ENCODE peak calls at places on chromosome 17, in nine cellular contexts. One of them, this sample, is unnamed.

GRCh38 chr17:18988546-18989173 is 15.9 kb downstream of the FAM83G start:
- DNase-seq in coronary artery: no peak
- DNase-seq in thoracic aorta: no peak
- DNase-seq in uterus: no peak
- DNase-seq in CD4-positive, alpha-beta T cell: no peak
- DNase-seq in left ventricle myocardium inferior: no peak
- DNase-seq in lung: no peak
- DNase-seq in Calu3: peak; percentile 61
- DNase-seq in AG09309: no peak
- DNase-seq in this sample: no peak

GRCh38 chr17:57048096-57048495 is 37.0 kb upstream of the AKAP1 start:
- DNase-seq in coronary artery: no peak
- DNase-seq in thoracic aorta: no peak
- DNase-seq in uterus: no peak
- DNase-seq in CD4-positive, alpha-beta T cell: no peak
- DNase-seq in left ventricle myocardium inferior: no peak
- DNase-seq in lung: no peak
- DNase-seq in Calu3: no peak
- DNase-seq in AG09309: no peak
- DNase-seq in this sample: no peak

GRCh38 chr17:35740997-35741931 is 9.8 kb downstream of the RASL10B start:
- DNase-seq in coronary artery: no peak
- DNase-seq in thoracic aorta: no peak
- DNase-seq in uterus: no peak
- DNase-seq in CD4-positive, alpha-beta T cell: no peak
- DNase-seq in left ventricle myocardium inferior: no peak
- DNase-seq in lung: no peak
- DNase-seq in Calu3: no peak
- DNase-seq in AG09309: no peak
- DNase-seq in this sample: peak; percentile 49

GRCh38 chr17:11553135-11553534 is 45.1 kb upstream of the DNAH9 start:
- DNase-seq in coronary artery: no peak
- DNase-seq in thoracic aorta: no peak
- DNase-seq in uterus: no peak
- DNase-seq in CD4-positive, alpha-beta T cell: no peak
- DNase-seq in left ventricle myocardium inferior: no peak
- DNase-seq in lung: no peak
- DNase-seq in Calu3: no peak
- DNase-seq in AG09309: no peak
- DNase-seq in this sample: no peak

GRCh38 chr17:17943281-17943984 is 28.8 kb downstream of the TOM1L2 start:
- DNase-seq in coronary artery: no peak
- DNase-seq in thoracic aorta: no peak
- DNase-seq in uterus: no peak
- DNase-seq in CD4-positive, alpha-beta T cell: no peak
- DNase-seq in left ventricle myocardium inferior: no peak
- DNase-seq in lung: no peak
- DNase-seq in Calu3: no peak
- DNase-seq in AG09309: no peak
- DNase-seq in this sample: no peak

GRCh38 chr17:6666077-6666521 is 14.5 kb downstream of the C17orf100 start:
- DNase-seq in coronary artery: no peak
- DNase-seq in thoracic aorta: no peak
- DNase-seq in uterus: peak; percentile 65
- DNase-seq in CD4-positive, alpha-beta T cell: peak; percentile 21
- DNase-seq in left ventricle myocardium inferior: peak; percentile 60
- DNase-seq in lung: peak; percentile 75
- DNase-seq in Calu3: peak; percentile 72
- DNase-seq in AG09309: peak; percentile 56
- DNase-seq in this sample: peak; percentile 63

GRCh38 chr17:1485311-1485747 is 7.2 kb downstream of the MYO1C start:
- DNase-seq in coronary artery: no peak
- DNase-seq in thoracic aorta: no peak
- DNase-seq in uterus: peak; percentile 52
- DNase-seq in CD4-positive, alpha-beta T cell: no peak
- DNase-seq in left ventricle myocardium inferior: peak; percentile 76
- DNase-seq in lung: peak; percentile 50
- DNase-seq in Calu3: peak; percentile 34
- DNase-seq in AG09309: no peak
- DNase-seq in this sample: peak; percentile 49

GRCh38 chr17:1625507-1626080 is 3.0 kb downstream of the SLC43A2 start:
- DNase-seq in coronary artery: no peak
- DNase-seq in thoracic aorta: no peak
- DNase-seq in uterus: no peak
- DNase-seq in CD4-positive, alpha-beta T cell: no peak
- DNase-seq in left ventricle myocardium inferior: no peak
- DNase-seq in lung: no peak
- DNase-seq in Calu3: no peak
- DNase-seq in AG09309: no peak
- DNase-seq in this sample: no peak

GRCh38 chr17:36142230-36142629 is 34.2 kb downstream of the TBC1D3B start:
- DNase-seq in coronary artery: no peak
- DNase-seq in thoracic aorta: no peak
- DNase-seq in uterus: no peak
- DNase-seq in CD4-positive, alpha-beta T cell: no peak
- DNase-seq in left ventricle myocardium inferior: no peak
- DNase-seq in lung: no peak
- DNase-seq in Calu3: no peak
- DNase-seq in AG09309: no peak
- DNase-seq in this sample: no peak

DNA sequence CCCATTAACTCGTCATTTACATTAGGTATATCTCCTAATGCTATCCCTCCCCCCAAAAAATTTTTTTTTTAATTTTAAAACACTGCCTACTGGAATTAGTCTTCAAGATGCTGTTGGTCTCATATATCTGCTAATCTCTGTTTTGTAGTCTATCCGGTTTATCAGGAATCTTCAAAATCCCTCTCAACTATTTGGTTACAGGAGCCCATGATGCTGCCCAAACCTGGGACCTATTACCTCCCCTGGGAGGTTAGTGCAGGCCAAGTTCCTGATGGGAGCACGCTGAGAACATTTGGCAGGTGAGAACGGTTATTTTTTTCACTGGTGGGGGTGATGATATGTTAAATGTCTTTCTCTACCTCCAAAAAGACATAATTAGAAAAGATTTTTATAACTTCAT is 6.9 kb downstream of the TEN1 start:
- DNase-seq in coronary artery: no peak
- DNase-seq in thoracic aorta: no peak
- DNase-seq in uterus: no peak
- DNase-seq in CD4-positive, alpha-beta T cell: no peak
- DNase-seq in left ventricle myocardium inferior: no peak
- DNase-seq in lung: no peak
- DNase-seq in Calu3: no peak
- DNase-seq in AG09309: no peak
- DNase-seq in this sample: no peak
- TF ChIP-seq CTCF in coronary artery: no peak
- TF ChIP-seq CTCF in thoracic aorta: no peak
- TF ChIP-seq CTCF in uterus: no peak
- TF ChIP-seq CTCF in CD4-positive, alpha-beta T cell: no peak
- TF ChIP-seq CTCF in left ventricle myocardium inferior: no peak
- TF ChIP-seq CTCF in lung: no peak
- TF ChIP-seq CTCF in Calu3: no peak
- TF ChIP-seq CTCF in AG09309: no peak
- TF ChIP-seq CTCF in this sample: no peak

DNA sequence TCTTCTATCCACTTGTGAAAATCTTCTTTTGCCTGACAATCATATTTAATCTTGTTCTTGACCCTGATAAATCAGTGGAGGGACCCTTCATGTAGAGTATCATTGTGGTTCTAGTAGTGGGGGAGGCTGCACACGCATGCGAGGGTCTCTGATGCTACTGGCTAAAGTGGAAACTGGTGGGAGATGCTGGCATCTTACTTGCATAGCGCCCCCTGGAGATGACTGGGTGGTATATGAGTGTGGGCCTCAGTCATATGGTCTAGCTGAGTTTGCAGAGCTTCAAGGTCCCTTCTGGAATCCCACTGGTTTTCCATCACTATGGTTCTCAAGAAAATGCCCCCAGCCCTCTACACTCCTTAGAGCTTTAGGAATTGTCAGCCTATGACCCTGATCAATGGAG is 236.4 kb upstream of the AXIN2 start:
- DNase-seq in coronary artery: no peak
- DNase-seq in thoracic aorta: no peak
- DNase-seq in uterus: no peak
- DNase-seq in CD4-positive, alpha-beta T cell: no peak
- DNase-seq in left ventricle myocardium inferior: no peak
- DNase-seq in lung: no peak
- DNase-seq in Calu3: no peak
- DNase-seq in AG09309: no peak
- DNase-seq in this sample: peak; percentile 53
- TF ChIP-seq CTCF in coronary artery: no peak
- TF ChIP-seq CTCF in thoracic aorta: no peak
- TF ChIP-seq CTCF in uterus: no peak
- TF ChIP-seq CTCF in CD4-positive, alpha-beta T cell: peak; percentile 40
- TF ChIP-seq CTCF in left ventricle myocardium inferior: peak; percentile 36
- TF ChIP-seq CTCF in lung: no peak
- TF ChIP-seq CTCF in Calu3: peak; percentile 20
- TF ChIP-seq CTCF in AG09309: no peak
- TF ChIP-seq CTCF in this sample: peak; percentile 49

GRCh38 chr17:76710863-76711611 is at the start of gene MXRA7:
- DNase-seq in coronary artery: peak; percentile 90
- DNase-seq in thoracic aorta: no peak
- DNase-seq in uterus: peak; percentile 82
- DNase-seq in CD4-positive, alpha-beta T cell: peak; percentile 21
- DNase-seq in left ventricle myocardium inferior: peak; percentile 81
- DNase-seq in lung: peak; percentile 60
- DNase-seq in Calu3: peak; percentile 72
- DNase-seq in AG09309: no peak
- DNase-seq in this sample: peak; percentile 72

GRCh38 chr17:76704799-76705198 is 6.0 kb downstream of the MXRA7 start:
- DNase-seq in coronary artery: no peak
- DNase-seq in thoracic aorta: no peak
- DNase-seq in uterus: no peak
- DNase-seq in CD4-positive, alpha-beta T cell: no peak
- DNase-seq in left ventricle myocardium inferior: no peak
- DNase-seq in lung: no peak
- DNase-seq in Calu3: no peak
- DNase-seq in AG09309: no peak
- DNase-seq in this sample: no peak

GRCh38 chr17:76709077-76709950 is 1.5 kb downstream of the MXRA7 start:
- DNase-seq in coronary artery: peak; percentile 96
- DNase-seq in thoracic aorta: peak; percentile 88
- DNase-seq in uterus: peak; percentile 95
- DNase-seq in CD4-positive, alpha-beta T cell: no peak
- DNase-seq in left ventricle myocardium inferior: peak; percentile 92
- DNase-seq in lung: peak; percentile 67
- DNase-seq in Calu3: no peak
- DNase-seq in AG09309: peak; percentile 96
- DNase-seq in this sample: no peak

GRCh38 chr17:76706817-76707216 is 3.9 kb downstream of the MXRA7 start:
- DNase-seq in coronary artery: no peak
- DNase-seq in thoracic aorta: no peak
- DNase-seq in uterus: no peak
- DNase-seq in CD4-positive, alpha-beta T cell: no peak
- DNase-seq in left ventricle myocardium inferior: no peak
- DNase-seq in lung: no peak
- DNase-seq in Calu3: no peak
- DNase-seq in AG09309: no peak
- DNase-seq in this sample: no peak

DNA sequence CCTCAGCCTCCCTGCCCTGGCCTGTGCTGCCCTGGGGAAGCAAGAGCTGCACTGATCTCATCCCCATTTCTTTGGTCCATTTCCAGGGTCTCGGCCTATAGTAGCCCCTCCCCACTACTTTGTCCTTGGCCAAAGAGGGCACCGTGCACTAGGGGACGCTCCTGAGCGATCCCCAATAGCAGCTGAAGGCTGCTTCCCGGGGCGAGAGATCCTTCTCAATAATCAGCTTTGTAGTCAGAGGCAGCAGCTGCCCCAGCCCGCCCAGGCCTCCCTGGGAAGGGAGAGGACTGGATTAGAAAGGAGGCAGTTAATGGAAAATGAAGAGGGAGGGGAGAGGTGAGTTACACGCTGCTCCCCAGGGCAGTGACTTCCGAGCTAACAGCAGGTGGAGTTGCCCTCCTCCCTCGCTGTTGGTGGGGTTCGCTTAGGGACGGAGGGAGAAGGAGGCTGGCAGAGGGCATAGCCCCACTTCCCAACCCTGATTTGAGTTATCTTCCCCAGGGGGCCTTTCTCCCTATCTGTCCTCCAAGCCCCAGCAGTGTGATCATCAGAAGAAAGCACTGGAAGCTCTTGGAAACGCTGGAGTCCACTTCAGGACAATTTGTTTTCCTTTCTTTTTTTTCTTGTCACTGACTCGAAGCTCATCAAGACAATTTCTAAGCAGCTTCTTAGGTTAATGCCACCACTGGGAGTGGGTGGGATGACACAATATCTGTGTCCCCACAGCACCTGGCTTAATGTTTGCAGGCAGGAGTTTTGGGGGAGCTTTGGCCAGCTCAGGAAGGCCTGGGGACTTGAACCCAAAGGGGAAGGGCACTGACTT is 2.6 kb downstream of the MXRA7 start:
- DNase-seq in coronary artery: no peak
- DNase-seq in thoracic aorta: no peak
- DNase-seq in uterus: no peak
- DNase-seq in CD4-positive, alpha-beta T cell: no peak
- DNase-seq in left ventricle myocardium inferior: peak; percentile 53
- DNase-seq in lung: no peak
- DNase-seq in Calu3: no peak
- DNase-seq in AG09309: no peak
- DNase-seq in this sample: no peak
- TF ChIP-seq CTCF in coronary artery: no peak
- TF ChIP-seq CTCF in thoracic aorta: no peak
- TF ChIP-seq CTCF in uterus: no peak
- TF ChIP-seq CTCF in CD4-positive, alpha-beta T cell: no peak
- TF ChIP-seq CTCF in left ventricle myocardium inferior: peak; percentile 51
- TF ChIP-seq CTCF in lung: no peak
- TF ChIP-seq CTCF in Calu3: no peak
- TF ChIP-seq CTCF in AG09309: peak; percentile 11
- TF ChIP-seq CTCF in this sample: no peak

DNA sequence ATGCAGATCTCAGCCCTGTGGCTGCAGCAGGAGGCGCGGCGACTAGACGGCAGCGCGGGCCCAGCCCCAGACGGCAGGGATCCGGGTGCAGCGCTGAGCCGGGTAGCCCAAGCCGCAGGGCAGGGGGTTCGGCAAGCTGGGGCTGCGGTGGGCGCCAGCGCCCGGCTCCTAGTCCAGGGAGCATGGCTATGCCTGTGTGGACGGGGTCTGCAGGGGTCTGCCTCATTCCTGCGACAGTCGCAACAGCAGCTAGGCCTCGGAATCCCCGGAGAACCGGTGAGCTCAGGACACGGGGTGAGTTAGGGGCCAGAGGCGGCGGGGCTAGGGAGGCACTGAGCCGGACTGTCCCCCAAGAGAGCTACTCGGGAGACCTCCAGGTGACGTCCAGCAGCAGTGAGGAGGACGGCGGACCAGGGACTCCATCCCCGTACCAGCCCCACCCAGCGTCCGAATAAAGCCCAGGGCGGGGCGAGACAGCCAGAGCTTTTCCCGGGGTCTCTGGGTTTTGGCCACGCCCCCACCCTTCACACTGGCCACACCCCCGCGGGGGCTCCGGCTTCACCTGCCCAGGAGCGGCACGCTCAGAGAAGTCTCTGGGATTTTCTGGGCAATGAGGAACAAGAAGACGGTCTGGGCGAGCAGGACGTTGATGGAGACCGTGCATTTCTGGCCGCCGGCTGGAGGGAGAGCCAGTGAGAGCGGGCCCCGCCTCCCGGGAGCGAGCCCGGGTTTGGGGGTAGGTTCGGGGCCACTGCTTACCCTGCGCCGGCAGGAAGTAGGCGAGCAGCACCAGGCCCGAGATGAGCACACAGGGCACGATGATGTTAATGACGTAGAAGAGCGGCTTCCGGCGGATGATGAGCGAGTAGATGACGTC is 1.1 kb downstream of the C17orf107 start:
- DNase-seq in coronary artery: peak; percentile 77
- DNase-seq in thoracic aorta: no peak
- DNase-seq in uterus: no peak
- DNase-seq in CD4-positive, alpha-beta T cell: peak; percentile 35
- DNase-seq in left ventricle myocardium inferior: no peak
- DNase-seq in lung: no peak
- DNase-seq in Calu3: no peak
- DNase-seq in AG09309: no peak
- DNase-seq in this sample: peak; percentile 68
- TF ChIP-seq CTCF in coronary artery: no peak
- TF ChIP-seq CTCF in thoracic aorta: no peak
- TF ChIP-seq CTCF in uterus: no peak
- TF ChIP-seq CTCF in CD4-positive, alpha-beta T cell: no peak
- TF ChIP-seq CTCF in left ventricle myocardium inferior: no peak
- TF ChIP-seq CTCF in lung: no peak
- TF ChIP-seq CTCF in Calu3: no peak
- TF ChIP-seq CTCF in AG09309: no peak
- TF ChIP-seq CTCF in this sample: no peak

This sample was measured in activated CD8-positive, alpha-beta T cell treated with anti-CD3 and anti-CD28 coated beads for 36 hours.